ENCODE peak calls at places on chromosomes 11 and 22, in four cellular contexts. J, R, W and I are unnamed samples.

GRCh38 chr11:124801014-124801413 is 808 bp upstream of the MSANTD2 start:
- DNase-seq in W (no peak), J (no peak), R (no peak), I (no peak)

GRCh38 chr22:40388231-40388630 is 17.8 kb downstream of the SGSM3 start:
- DNase-seq in W (no peak), R (no peak), J (peak), I (no peak)

GRCh38 chr11:94151311-94151710 is 22.7 kb downstream of the PANX1 start:
- DNase-seq in W (no peak), R (no peak), J (no peak), I (no peak)

GRCh38 chr22:30221121-30221992 is 25.2 kb downstream of the LIF start:
- DNase-seq in R (peak), W (no peak), J (no peak), I (no peak)

GRCh38 chr11:1220941-1221721 is 1.7 kb upstream of the MUC5B start:
- DNase-seq in W (no peak), J (no peak), R (no peak), I (peak)

GRCh38 chr11:128483211-128483788 is 104.1 kb downstream of the ETS1 start:
- DNase-seq in R (peak), J (no peak), W (no peak), I (no peak)

GRCh38 chr11:20002312-20003216 is 157.7 kb downstream of the DBX1 start:
- DNase-seq in W (peak), R (no peak), J (no peak), I (no peak)

GRCh38 chr11:72274435-72274834 is 30.5 kb upstream of the PHOX2A start:
- DNase-seq in W (no peak), R (no peak), J (no peak), I (no peak)

GRCh38 chr11:83691387-83692088 is 405.4 kb upstream of the CCDC90B start:
- DNase-seq in J (no peak), R (no peak), W (no peak), I (no peak)

GRCh38 chr11:92224394-92225205 is at the start of gene FAT3:
- DNase-seq in R (no peak), J (no peak), W (no peak), I (peak)

GRCh38 chr11:727859-728748 is 19.2 kb upstream of the TALDO1 start:
- DNase-seq in J (peak), W (peak), R (no peak), I (peak)

GRCh38 chr11:95799531-95799930 is 9.2 kb downstream of the CEP57 start:
- DNase-seq in R (no peak), W (no peak), J (no peak), I (no peak)

DNA sequence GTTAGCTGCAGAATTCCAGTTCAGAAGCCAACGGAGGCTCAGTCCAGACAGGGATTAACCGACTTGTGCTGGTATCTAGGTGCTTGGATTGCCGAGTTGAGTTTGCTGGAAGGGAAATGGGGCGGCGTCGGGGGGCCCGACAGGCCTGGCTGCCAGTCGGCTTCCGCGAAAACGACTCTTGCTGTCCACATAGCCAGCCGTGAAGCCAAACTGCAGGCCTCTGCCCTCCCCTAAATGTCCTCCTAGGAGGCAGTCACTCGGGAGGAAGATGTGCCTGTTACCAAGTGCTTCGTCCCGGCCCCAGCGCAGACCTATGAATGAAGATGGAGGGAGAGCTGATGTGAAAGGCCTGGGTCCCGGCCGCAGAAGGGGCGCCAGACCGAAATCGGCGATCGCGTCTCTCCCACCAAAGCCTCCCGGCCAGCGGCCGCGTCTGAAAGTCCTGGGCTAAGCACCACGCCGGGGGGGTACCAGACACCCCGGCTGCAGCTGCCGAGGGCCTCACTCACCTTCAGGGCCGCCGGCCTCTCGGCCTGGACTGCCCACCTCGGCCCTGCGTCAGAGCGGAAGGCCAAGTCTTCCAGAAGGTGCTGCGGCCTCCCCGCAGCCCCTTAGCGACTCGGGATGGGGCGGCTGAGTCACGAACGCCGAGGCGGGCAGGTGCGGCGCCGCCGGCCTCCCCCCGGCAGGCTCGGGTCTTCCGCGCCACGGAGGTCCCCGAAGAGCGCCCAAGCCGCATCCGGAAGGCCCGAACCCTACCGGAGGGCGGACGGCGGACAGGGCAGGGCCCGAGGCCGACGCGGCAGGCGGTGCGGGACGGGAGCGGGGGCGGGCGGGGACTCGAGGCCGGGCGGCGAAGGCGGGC is 7.5 kb downstream of the DPAGT1 start:
- DNase-seq in J (peak), R (no peak), W (no peak), I (peak)
- TF ChIP-seq TCF7 in J (no peak), R (no peak), W (no peak), I (no peak)

GRCh38 chr11:102323542-102324261 is 6.4 kb downstream of the BIRC3 start:
- DNase-seq in W (no peak), R (no peak), J (no peak), I (no peak)
- TF ChIP-seq TCF7 in W (no peak), R (no peak), J (no peak), I (no peak)

DNA sequence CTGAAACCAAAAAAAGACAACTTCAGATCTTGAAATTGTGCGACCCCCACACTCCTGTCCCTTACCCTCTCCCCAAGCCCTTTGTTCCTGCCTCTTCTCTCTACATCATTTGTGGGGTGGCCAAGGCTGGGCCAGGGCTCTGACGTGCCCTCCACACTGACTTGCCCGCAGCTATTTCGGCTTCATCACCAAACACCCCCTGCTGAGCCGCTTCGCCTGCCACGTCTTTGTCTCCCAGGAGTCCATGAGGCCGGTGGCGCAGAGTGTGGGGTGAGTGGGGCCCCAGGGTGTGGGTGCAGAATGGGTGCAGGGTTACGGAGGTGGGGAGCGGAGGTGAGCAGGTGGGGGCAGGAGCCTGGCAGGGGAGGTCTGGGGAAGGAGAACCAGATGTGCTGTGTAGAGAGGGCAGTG is 9.5 kb downstream of the MAPK8IP2 start:
- DNase-seq in J (peak), W (no peak), R (no peak), I (no peak)
- TF ChIP-seq TCF7 in J (no peak), W (no peak), R (no peak), I (no peak)

GRCh38 chr11:122344281-122344680 is 228.3 kb upstream of the BLID start:
- DNase-seq in W (no peak), J (no peak), R (no peak), I (no peak)

GRCh38 chr11:122340607-122341006 is 224.6 kb upstream of the BLID start:
- DNase-seq in W (no peak), R (no peak), J (no peak), I (no peak)

GRCh38 chr11:122342089-122342749 is 226.2 kb upstream of the BLID start:
- DNase-seq in J (no peak), R (no peak), W (no peak), I (no peak)

GRCh38 chr11:122339661-122340060 is 223.6 kb upstream of the BLID start:
- DNase-seq in W (no peak), J (no peak), R (no peak), I (no peak)

DNA sequence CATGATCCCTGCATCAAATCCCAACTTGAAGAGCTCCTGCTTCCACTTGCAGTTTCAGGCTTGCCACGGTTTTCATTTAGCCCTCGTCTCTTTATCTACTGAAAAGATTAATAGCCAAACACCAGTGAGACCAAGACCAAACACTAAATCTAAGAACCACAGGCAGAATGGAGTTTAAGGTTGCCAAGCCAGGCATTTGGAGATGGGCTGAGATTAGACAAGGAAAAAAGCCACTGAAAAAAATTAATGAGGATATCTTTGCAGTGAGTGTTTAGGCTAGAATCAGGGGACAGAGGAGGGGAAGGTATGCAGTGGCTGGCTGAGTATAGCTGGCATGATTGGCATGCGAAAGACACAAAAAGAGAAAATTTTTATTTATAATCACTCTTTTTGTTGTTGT is 227.2 kb upstream of the BLID start:
- DNase-seq in J (no peak), R (no peak), W (no peak), I (no peak)
- TF ChIP-seq TCF7 in J (no peak), R (no peak), W (no peak), I (no peak)

GRCh38 chr22:20463324-20464095 is 25.9 kb upstream of the SCARF2 start:
- DNase-seq in J (no peak), R (no peak), W (no peak), I (no peak)
- TF ChIP-seq TCF7 in J (no peak), R (no peak), W (no peak), I (no peak)

GRCh38 chr11:33801821-33802413 is 27.6 kb upstream of the FBXO3 start:
- DNase-seq in R (peak), W (no peak), J (no peak), I (no peak)
- TF ChIP-seq TCF7 in R (no peak), W (no peak), J (no peak), I (no peak)

GRCh38 chr11:7572001-7572712 is 58.4 kb downstream of the PPFIBP2 start:
- DNase-seq in W (peak), J (no peak), R (no peak), I (no peak)

GRCh38 chr11:7573193-7573557 is 59.4 kb downstream of the PPFIBP2 start:
- DNase-seq in R (no peak), J (no peak), W (no peak), I (no peak)

GRCh38 chr11:7574491-7575129 is 60.8 kb downstream of the PPFIBP2 start:
- DNase-seq in R (no peak), W (no peak), J (no peak), I (no peak)

GRCh38 chr11:7571640-7572000 is 57.8 kb downstream of the PPFIBP2 start:
- DNase-seq in J (peak), R (no peak), W (peak), I (peak)

DNA sequence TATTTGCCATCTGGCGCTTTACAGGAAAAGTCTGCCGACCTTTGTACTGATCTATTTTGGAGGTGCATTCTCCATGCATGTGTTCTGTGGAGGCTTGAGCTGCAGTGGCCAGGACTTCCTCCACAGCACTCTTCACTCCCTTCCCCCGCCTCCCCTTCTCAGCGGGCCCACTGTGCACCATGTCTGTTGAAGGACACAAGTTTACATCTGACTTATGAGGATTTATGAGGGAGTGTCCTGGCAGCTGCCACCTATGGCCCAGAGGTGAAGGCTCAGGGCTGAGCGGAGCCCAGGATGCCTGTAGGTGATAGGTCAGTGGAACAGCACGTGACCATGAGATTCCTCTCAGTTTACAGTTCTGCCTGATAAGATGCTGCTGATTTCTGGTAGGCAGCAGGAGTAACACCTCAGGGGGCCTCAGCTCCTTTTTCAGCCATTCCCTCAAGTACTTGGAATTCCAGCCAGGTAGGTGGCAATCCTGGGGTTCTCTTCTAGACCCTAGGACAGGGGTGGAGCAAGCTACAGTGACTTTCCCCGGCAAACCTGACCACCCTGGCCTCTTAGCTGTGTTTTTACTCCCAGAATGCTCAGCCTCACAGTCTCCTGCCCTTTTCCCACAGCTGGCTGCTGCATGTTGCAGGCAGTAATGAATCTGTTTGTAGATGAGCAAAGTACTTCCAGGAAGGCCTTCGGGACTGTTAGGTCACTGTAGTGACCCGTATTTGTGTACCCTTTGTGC is 59.9 kb downstream of the PPFIBP2 start:
- DNase-seq in R (no peak), W (peak), J (peak), I (peak)
- TF ChIP-seq TCF7 in R (no peak), W (no peak), J (no peak), I (no peak)

DNA sequence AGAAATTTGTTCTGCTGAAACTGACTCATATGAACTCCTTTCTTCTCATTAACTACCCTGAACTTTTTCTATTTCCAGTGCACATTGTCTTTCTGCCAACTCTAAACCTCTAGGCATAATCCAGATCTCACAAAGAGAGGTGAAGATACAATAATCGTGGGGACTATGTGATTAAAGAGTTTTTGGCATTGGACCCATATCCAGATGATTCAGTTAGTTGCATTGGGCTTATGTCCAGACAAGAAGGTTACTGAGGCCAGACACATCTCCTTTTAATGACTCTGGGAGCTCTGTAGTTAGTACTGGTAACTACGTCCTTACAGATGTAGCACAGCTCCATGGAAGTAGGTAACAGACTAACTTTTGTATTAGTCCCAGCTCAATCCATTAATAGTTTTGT is 273.0 kb downstream of the CASP12 start:
- DNase-seq in W (no peak), J (no peak), R (no peak), I (no peak)
- TF ChIP-seq TCF7 in W (no peak), J (no peak), R (no peak), I (no peak)

DNA sequence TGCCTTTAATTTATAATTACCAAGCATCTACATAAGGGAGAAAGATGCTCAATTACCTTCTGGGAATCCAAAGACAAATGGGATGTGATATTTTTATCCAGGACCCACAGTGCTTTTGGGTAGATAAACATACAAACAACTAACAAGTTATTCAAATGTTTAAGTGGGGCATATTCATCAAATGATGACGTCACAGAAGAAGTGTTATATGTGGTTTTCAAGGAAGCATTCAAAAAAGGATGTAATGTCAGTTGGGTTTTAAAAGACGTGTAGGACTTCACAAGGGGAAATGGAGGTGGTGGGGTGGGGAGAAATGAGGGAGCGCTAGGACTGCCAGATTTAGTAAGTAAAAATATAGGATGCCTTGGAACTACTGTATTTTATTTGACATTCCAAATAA is 915.9 kb downstream of the KCNA4 start:
- DNase-seq in R (no peak), W (no peak), J (no peak), I (no peak)
- TF ChIP-seq TCF7 in R (no peak), W (no peak), J (no peak), I (no peak)